ENCODE peak calls at places on chromosomes 1 and 21, in four cellular contexts. L is aorta; W is HT-29; X is CD8-positive, alpha-beta T cell. P is an unnamed sample.
A peak's percentile ranks its signal among the peaks of the same experiment; 100 is the strongest.

GRCh38 chr1:213381572-213382084 is 330.6 kb downstream of the RPS6KC1 start:
- DNase-seq in L (no peak), W (no peak), X (no peak), P (peak; percentile 30)

GRCh38 chr1:3101127-3101939 is 32.3 kb downstream of the PRDM16 start:
- DNase-seq in L (no peak), W (no peak), X (no peak), P (no peak)

GRCh38 chr1:60695633-60696032 is 386.7 kb upstream of the NFIA start:
- DNase-seq in L (no peak), W (no peak), X (no peak), P (no peak)

GRCh38 chr1:110055493-110056283 is 14.8 kb downstream of the ALX3 start:
- DNase-seq in L (no peak), W (no peak), X (no peak), P (no peak)

GRCh38 chr1:175690926-175691325 is 52.5 kb downstream of the TNR start:
- DNase-seq in L (no peak), W (no peak), X (no peak), P (no peak)

GRCh38 chr1:235923466-235924008 is 56.8 kb upstream of the LYST start:
- DNase-seq in L (no peak), W (peak; percentile 70), X (peak; percentile 27), P (no peak)

GRCh38 chr1:43197343-43198127 is 25.4 kb downstream of the CFAP57 start:
- DNase-seq in L (no peak), W (no peak), X (no peak), P (no peak)

GRCh38 chr21:45467221-45467779 is 62.3 kb downstream of the COL18A1 start:
- DNase-seq in L (peak; percentile 59), W (no peak), X (no peak), P (no peak)

GRCh38 chr1:230940848-230941247 is 37.8 kb downstream of the TTC13 start:
- DNase-seq in L (no peak), W (no peak), X (no peak), P (peak; percentile 17)

GRCh38 chr1:43065191-43065590 is 106.5 kb upstream of the SLC2A1 start:
- DNase-seq in L (no peak), W (no peak), X (no peak), P (no peak)

P was measured in putamen.